ENCODE peak calls at places on chromosome 18, in six cellular contexts. I, J, D, Y, B and O are unnamed samples.

GRCh38 chr18:54712758-54713157 is 115.5 kb upstream of the RAB27B start:
- DNase-seq in D (no peak), Y (no peak), B (no peak), J (no peak), I (no peak), O (no peak)

GRCh38 chr18:23377669-23378469 is 75.2 kb upstream of the RIOK3 start:
- DNase-seq in D (no peak), J (no peak), I (no peak), Y (peak), B (peak), O (no peak)

GRCh38 chr18:76454429-76454828 is 40.6 kb downstream of the ZNF516 start:
- DNase-seq in B (no peak), D (no peak), Y (no peak), J (no peak), I (no peak), O (no peak)

GRCh38 chr18:41135146-41135545 is 819.9 kb upstream of the PIK3C3 start:
- DNase-seq in Y (no peak), D (no peak), I (no peak), B (no peak), J (no peak), O (no peak)

GRCh38 chr18:32802606-32803451 is 30.0 kb upstream of the KLHL14 start:
- DNase-seq in I (no peak), Y (no peak), J (peak), D (no peak), B (no peak), O (peak)

GRCh38 chr18:63249781-63250180 is 69.8 kb downstream of the BCL2 start:
- DNase-seq in D (no peak), I (no peak), B (no peak), Y (no peak), J (no peak), O (no peak)

GRCh38 chr18:63844254-63844653 is 43.3 kb upstream of the SERPINB2 start:
- DNase-seq in J (peak), Y (peak), B (peak), D (no peak), I (peak), O (peak)

GRCh38 chr18:74715306-74715705 is 117.6 kb downstream of the ZNF407 start:
- DNase-seq in Y (no peak), B (no peak), J (no peak), D (no peak), I (no peak), O (no peak)

GRCh38 chr18:44625367-44625766 is 55.3 kb upstream of the SETBP1 start:
- DNase-seq in J (no peak), Y (no peak), D (no peak), I (no peak), B (no peak), O (no peak)

GRCh38 chr18:47420130-47420529 is 168.7 kb upstream of the SKOR2 start:
- DNase-seq in Y (no peak), I (no peak), D (no peak), J (no peak), B (no peak), O (peak)